ENCODE peak calls at places on chromosomes 16 and 17, in nine cellular contexts. D, X, Q, I, V, U, A, O and E are unnamed samples.

GRCh38 chr16:50627419-50627818 is 53.7 kb downstream of the SNX20 start:
- DNase-seq in D (no peak), X (no peak), Q (peak), I (peak), V (no peak), U (no peak), A (no peak), O (no peak), E (peak)

GRCh38 chr16:66521951-66522771 is 27.8 kb downstream of the TK2 start:
- DNase-seq in D (peak), X (no peak), Q (no peak), I (no peak), V (peak), U (no peak), A (peak), O (peak), E (no peak)

GRCh38 chr17:10699861-10700260 is 2.5 kb downstream of the ADPRM start:
- DNase-seq in D (no peak), X (no peak), Q (no peak), I (no peak), V (no peak), U (no peak), A (no peak), O (no peak), E (no peak)

GRCh38 chr16:16857012-16857411 is 478.1 kb downstream of the NPIPA7 start:
- DNase-seq in D (no peak), X (no peak), Q (no peak), I (no peak), V (no peak), U (no peak), A (no peak), O (no peak), E (no peak)

GRCh38 chr17:40479754-40480480 is 21.5 kb downstream of the TNS4 start:
- DNase-seq in D (no peak), X (no peak), Q (no peak), I (no peak), V (no peak), U (no peak), A (no peak), O (no peak), E (no peak)

GRCh38 chr16:9177861-9178260 is 86.4 kb downstream of the HAPSTR1 start:
- DNase-seq in D (no peak), X (no peak), Q (no peak), I (no peak), V (no peak), U (no peak), A (no peak), O (no peak), E (no peak)

GRCh38 chr17:73595068-73595865 is 49.0 kb downstream of the SDK2 start:
- DNase-seq in D (no peak), X (no peak), Q (peak), I (no peak), V (peak), U (no peak), A (no peak), O (peak), E (no peak)

GRCh38 chr17:1834378-1835149 is 4.8 kb downstream of the RPA1 start:
- DNase-seq in D (no peak), X (no peak), Q (no peak), I (no peak), V (no peak), U (no peak), A (no peak), O (no peak), E (no peak)

GRCh38 chr17:39736319-39737165 is 1.2 kb upstream of the GRB7 start:
- DNase-seq in D (no peak), X (no peak), Q (no peak), I (no peak), V (peak), U (no peak), A (no peak), O (peak), E (no peak)

GRCh38 chr17:27424516-27424915 is 31.7 kb upstream of the KSR1 start:
- DNase-seq in D (no peak), X (no peak), Q (no peak), I (no peak), V (no peak), U (no peak), A (no peak), O (no peak), E (no peak)

GRCh38 chr17:74736423-74737298 is at the start of gene RAB37:
- DNase-seq in D (no peak), X (peak), Q (no peak), I (no peak), V (peak), U (no peak), A (no peak), O (no peak), E (no peak)

GRCh38 chr17:32483451-32484019 is 3.3 kb upstream of the CDK5R1 start:
- DNase-seq in D (no peak), X (peak), Q (peak), I (peak), V (peak), U (peak), A (no peak), O (peak), E (peak)

GRCh38 chr17:48194097-48194550 is 86.6 kb downstream of the SNX11 start:
- DNase-seq in D (no peak), X (no peak), Q (no peak), I (no peak), V (no peak), U (no peak), A (no peak), O (peak), E (no peak)

GRCh38 chr16:73063854-73064226 is 15.9 kb upstream of the ZFHX3 start:
- DNase-seq in D (no peak), X (no peak), Q (no peak), I (no peak), V (no peak), U (no peak), A (no peak), O (no peak), E (no peak)

GRCh38 chr16:5874899-5875298 is 777.3 kb upstream of the EEF2KMT start:
- DNase-seq in D (peak), X (no peak), Q (no peak), I (no peak), V (no peak), U (no peak), A (no peak), O (no peak), E (no peak)

GRCh38 chr16:69324013-69324531 is 6.3 kb downstream of the PDF start:
- DNase-seq in D (peak), X (peak), Q (peak), I (no peak), V (no peak), U (no peak), A (no peak), O (no peak), E (no peak)

GRCh38 chr17:67021196-67021595 is 23.2 kb upstream of the CACNG1 start:
- DNase-seq in D (no peak), X (no peak), Q (no peak), I (no peak), V (peak), U (no peak), A (no peak), O (no peak), E (no peak)

GRCh38 chr17:12789075-12789975 is at the start of gene ARHGAP44:
- DNase-seq in D (peak), X (peak), Q (peak), I (peak), V (peak), U (no peak), A (no peak), O (no peak), E (peak)

GRCh38 chr17:62791235-62792121 is 16.6 kb downstream of the MARCHF10 start:
- DNase-seq in D (peak), X (no peak), Q (no peak), I (no peak), V (no peak), U (no peak), A (no peak), O (no peak), E (no peak)

GRCh38 chr16:68668266-68668665 is 23.2 kb downstream of the CDH3 start:
- DNase-seq in D (no peak), X (no peak), Q (no peak), I (no peak), V (no peak), U (no peak), A (no peak), O (no peak), E (no peak)

GRCh38 chr17:77874303-77875050 is 84.0 kb upstream of the TNRC6C start:
- DNase-seq in D (no peak), X (no peak), Q (no peak), I (no peak), V (no peak), U (no peak), A (no peak), O (no peak), E (no peak)

GRCh38 chr16:84266451-84266850 is 26.6 kb upstream of the KCNG4 start:
- DNase-seq in D (no peak), X (no peak), Q (no peak), I (no peak), V (peak), U (no peak), A (no peak), O (peak), E (peak)

GRCh38 chr17:56752263-56752662 is 81.5 kb downstream of the C17orf67 start:
- DNase-seq in D (no peak), X (no peak), Q (no peak), I (no peak), V (no peak), U (no peak), A (no peak), O (no peak), E (no peak)

GRCh38 chr17:9837551-9838471 is 12.1 kb downstream of the GLP2R start:
- DNase-seq in D (peak), X (no peak), Q (peak), I (peak), V (no peak), U (no peak), A (peak), O (peak), E (no peak)

GRCh38 chr17:48045270-48046001 is 2.7 kb upstream of the NFE2L1 start:
- DNase-seq in D (no peak), X (peak), Q (no peak), I (no peak), V (peak), U (no peak), A (no peak), O (no peak), E (no peak)

GRCh38 chr16:55513616-55514015 is 4.7 kb downstream of the LPCAT2 start:
- DNase-seq in D (no peak), X (no peak), Q (no peak), I (no peak), V (no peak), U (no peak), A (no peak), O (no peak), E (no peak)

GRCh38 chr17:66582373-66583111 is 252.4 kb upstream of the CACNG5 start:
- DNase-seq in D (no peak), X (no peak), Q (no peak), I (no peak), V (no peak), U (peak), A (no peak), O (no peak), E (no peak)

GRCh38 chr16:27774779-27775178 is 224.8 kb downstream of the KATNIP start:
- DNase-seq in D (no peak), X (no peak), Q (no peak), I (no peak), V (no peak), U (no peak), A (no peak), O (no peak), E (no peak)

GRCh38 chr17:33515974-33516373 is 222.9 kb upstream of the ASIC2 start:
- DNase-seq in D (peak), X (no peak), Q (no peak), I (no peak), V (no peak), U (no peak), A (no peak), O (no peak), E (no peak)

GRCh38 chr16:74462361-74462760 is 41.1 kb upstream of the CLEC18B start:
- DNase-seq in D (no peak), X (no peak), Q (no peak), I (no peak), V (no peak), U (no peak), A (no peak), O (no peak), E (no peak)

GRCh38 chr17:34398990-34399389 is 36.0 kb upstream of the CCL1 start:
- DNase-seq in D (no peak), X (no peak), Q (no peak), I (no peak), V (no peak), U (no peak), A (no peak), O (no peak), E (peak)

GRCh38 chr17:74568116-74568873 is 986 bp upstream of the CD300H start:
- DNase-seq in D (no peak), X (no peak), Q (no peak), I (no peak), V (no peak), U (no peak), A (no peak), O (no peak), E (no peak)

GRCh38 chr16:30980959-30981358 is 4.0 kb upstream of the HSD3B7 start:
- DNase-seq in D (no peak), X (no peak), Q (no peak), I (no peak), V (no peak), U (no peak), A (no peak), O (no peak), E (no peak)

GRCh38 chr17:17849147-17849820 is 12.5 kb upstream of the SREBF1 start:
- DNase-seq in D (peak), X (no peak), Q (peak), I (peak), V (peak), U (no peak), A (no peak), O (no peak), E (peak)

GRCh38 chr17:77924757-77925336 is 33.7 kb upstream of the TNRC6C start:
- DNase-seq in D (no peak), X (peak), Q (peak), I (peak), V (no peak), U (no peak), A (no peak), O (no peak), E (peak)

GRCh38 chr16:1494129-1494640 is 1.0 kb downstream of the TELO2 start:
- DNase-seq in D (no peak), X (no peak), Q (no peak), I (peak), V (peak), U (peak), A (no peak), O (no peak), E (peak)

DNA sequence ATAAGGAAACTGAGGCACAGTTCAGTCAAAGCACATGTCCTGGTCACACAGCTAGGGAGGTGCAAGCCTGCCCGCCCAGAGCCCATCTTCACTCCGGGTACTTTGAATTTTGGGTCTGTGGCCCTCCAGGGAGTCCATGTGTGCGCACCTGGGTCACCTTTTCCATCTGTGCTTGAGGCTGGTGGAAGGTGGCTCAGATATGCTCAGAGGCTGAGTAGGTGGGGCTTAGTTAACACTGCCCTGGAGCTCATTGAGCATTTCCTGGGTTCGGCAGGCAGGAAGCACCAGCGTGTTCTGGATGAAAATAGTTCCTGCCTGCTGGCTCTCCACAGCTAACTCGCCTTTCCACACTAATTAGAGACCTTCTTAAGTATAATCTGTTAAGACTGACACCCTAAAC is 19.2 kb downstream of the FAM234A start:
- DNase-seq in D (no peak), X (no peak), Q (no peak), I (no peak), V (peak), U (no peak), A (no peak), O (no peak), E (no peak)
- TF ChIP-seq POLR2A in D (no peak), X (no peak), Q (no peak), I (no peak), V (no peak), U (no peak), A (no peak), O (no peak), E (no peak)

GRCh38 chr17:81394831-81395599 is at the start of gene BAHCC1:
- DNase-seq in D (peak), X (peak), Q (peak), I (peak), V (peak), U (peak), A (peak), O (peak), E (peak)
- TF ChIP-seq POLR2A in D (no peak), X (peak), Q (peak), I (peak), V (peak), U (peak), A (peak), O (peak), E (no peak)

DNA sequence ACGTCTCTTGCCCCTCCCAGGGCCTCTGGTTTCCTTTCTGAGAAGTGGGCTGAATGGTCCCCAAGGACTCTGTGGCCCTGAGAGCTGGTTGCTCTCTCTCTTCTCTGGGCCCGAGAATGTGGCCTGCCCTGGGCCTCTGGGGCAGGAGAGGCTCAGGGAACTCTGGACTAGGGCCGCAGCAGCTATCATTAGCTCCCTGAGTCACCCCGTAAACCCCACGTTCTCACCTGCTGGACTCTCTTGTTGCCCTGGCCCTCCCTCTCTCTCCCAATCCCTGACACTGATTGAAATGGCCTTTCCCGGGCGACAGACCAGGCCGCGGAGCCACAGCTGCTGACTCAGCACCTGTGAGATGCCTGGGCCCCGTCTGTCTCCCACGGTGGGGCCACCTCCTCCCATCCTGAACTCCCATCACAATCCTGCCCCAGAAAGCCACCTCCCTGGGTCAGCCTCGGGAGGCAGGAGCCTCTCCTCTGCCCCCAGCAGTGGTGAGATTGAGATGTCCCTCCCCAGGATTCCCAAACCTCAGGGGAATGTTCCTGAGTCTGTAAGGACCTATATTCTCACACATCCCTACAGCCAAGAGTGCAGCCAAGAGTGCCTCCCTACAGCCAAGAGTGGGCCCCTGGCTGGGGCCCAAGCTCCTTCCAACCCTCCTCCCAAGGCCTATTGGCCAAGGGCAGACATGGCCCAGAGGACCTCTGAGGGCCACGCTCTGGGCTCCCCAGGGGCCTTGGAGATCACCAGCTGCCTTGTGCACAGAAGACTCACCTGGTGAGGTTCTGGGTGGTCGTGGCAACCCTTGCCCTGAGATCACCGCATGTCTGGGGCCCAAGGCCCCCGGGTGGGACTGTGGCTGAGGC is 476 bp downstream of the TRPV3 start:
- DNase-seq in D (no peak), X (no peak), Q (no peak), I (no peak), V (peak), U (no peak), A (no peak), O (peak), E (no peak)
- TF ChIP-seq POLR2A in D (no peak), X (no peak), Q (no peak), I (no peak), V (no peak), U (no peak), A (no peak), O (no peak), E (no peak)

DNA sequence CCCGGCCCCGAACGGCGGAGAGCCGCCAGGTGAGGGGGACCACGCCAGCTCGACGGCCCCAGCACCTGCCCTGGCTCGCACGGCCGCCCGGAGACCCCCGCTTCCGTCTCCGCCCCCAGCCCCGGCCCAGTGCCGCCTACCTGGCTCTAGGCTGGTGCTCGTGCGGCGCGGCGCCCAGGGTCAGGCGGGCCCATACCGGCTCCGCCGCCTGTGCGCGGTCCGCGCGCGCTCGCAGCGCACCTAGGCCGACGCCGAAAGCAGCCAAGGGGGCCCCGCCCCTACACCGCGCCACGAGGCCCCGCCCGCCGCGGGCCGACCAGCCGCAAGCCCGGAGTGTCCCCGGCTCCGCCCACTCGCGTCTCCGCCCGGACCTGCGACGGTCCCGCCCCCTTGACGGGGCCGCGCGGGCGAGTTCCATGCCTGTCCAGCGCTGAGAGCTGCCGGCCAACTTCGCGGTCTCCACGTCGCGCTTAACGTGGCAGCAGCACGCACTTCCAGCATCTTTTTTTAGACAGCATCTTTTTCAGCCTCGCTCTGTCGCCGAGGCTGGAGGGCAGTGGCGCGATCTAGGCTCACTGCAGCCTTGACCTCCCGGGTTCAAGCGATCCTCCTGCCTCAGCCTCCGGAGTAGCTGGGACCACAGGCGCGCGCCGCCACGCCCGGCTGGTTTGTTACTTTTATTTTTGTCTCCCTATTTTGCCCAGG is at the start of gene SLC25A39:
- DNase-seq in D (peak), X (peak), Q (peak), I (peak), V (peak), U (peak), A (no peak), O (no peak), E (peak)
- TF ChIP-seq POLR2A in D (no peak), X (peak), Q (peak), I (peak), V (peak), U (no peak), A (peak), O (peak), E (peak)

GRCh38 chr16:85612801-85613608 is at the start of gene GSE1:
- DNase-seq in D (peak), X (peak), Q (peak), I (peak), V (peak), U (peak), A (no peak), O (peak), E (peak)
- TF ChIP-seq POLR2A in D (no peak), X (peak), Q (no peak), I (no peak), V (peak), U (no peak), A (no peak), O (no peak), E (peak)

DNA sequence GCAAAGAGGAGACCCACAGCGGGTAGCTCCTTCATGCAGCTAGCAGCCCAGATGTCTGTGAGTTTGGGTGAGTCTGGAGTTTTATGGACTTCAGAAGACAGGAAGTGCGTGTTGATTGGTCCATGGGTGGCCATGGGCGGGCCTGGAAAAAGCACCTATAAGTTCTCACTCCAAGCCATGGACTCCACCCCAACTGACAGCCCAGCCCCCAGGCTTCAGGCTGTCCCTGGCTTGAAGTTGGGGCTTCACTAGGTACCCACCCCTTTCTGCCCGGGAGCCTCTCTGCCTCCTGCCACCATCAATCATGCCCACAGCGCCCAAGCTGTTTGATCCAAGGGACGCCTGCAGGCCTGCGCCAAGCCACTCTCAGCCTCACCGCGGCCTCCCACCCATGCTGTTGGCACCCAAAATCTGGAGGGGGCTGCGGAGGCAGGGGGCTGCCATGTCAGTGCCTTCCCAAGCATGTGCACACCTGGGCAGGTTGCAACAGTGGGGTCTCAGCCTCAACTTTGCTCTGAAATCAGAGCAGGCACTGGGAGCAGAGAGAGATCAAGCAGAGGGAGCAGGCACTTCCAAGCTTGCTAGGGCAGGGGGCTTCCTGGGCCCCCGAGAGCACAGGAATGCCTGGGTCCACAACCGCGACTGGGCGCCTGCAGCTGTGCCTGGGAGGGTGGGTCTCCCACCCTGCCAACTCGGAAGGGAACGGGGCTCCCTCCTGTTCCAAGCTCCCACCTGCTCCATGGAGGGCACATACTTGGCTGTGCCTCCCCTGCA is 1503.7 kb downstream of the CDH11 start:
- DNase-seq in D (no peak), X (peak), Q (no peak), I (no peak), V (no peak), U (no peak), A (no peak), O (no peak), E (no peak)
- TF ChIP-seq POLR2A in D (no peak), X (peak), Q (no peak), I (no peak), V (no peak), U (no peak), A (no peak), O (no peak), E (no peak)